ENCODE peak calls at places on chromosomes 7 and 10, in four cellular contexts. L, M, F and I are unnamed samples.

GRCh38 chr10:89923661-89924060 is 222.3 kb downstream of the KIF20B start:
- DNase-seq in L (no peak), M (no peak), F (no peak), I (no peak)

GRCh38 chr7:6447589-6448210 is at the start of gene DAGLB:
- DNase-seq in L (peak), M (peak), F (peak), I (peak)

GRCh38 chr7:124387056-124387455 is 354.2 kb upstream of the TMEM229A start:
- DNase-seq in L (no peak), M (no peak), F (no peak), I (no peak)

GRCh38 chr10:71241114-71241898 is 28.9 kb downstream of the UNC5B start:
- DNase-seq in L (peak), M (no peak), F (peak), I (peak)

GRCh38 chr7:158324397-158325360 is 262.9 kb downstream of the PTPRN2 start:
- DNase-seq in L (no peak), M (no peak), F (no peak), I (no peak)

GRCh38 chr7:44736896-44737295 is 11.8 kb upstream of the ZMIZ2 start:
- DNase-seq in L (no peak), M (no peak), F (no peak), I (no peak)

GRCh38 chr7:151853896-151854807 is 22.8 kb downstream of the PRKAG2 start:
- DNase-seq in L (no peak), M (no peak), F (no peak), I (no peak)

GRCh38 chr7:26690135-26690534 is 174.3 kb downstream of the SKAP2 start:
- DNase-seq in L (no peak), M (no peak), F (peak), I (no peak)

GRCh38 chr10:51718804-51719291 is 19.5 kb upstream of the CSTF2T start:
- DNase-seq in L (peak), M (peak), F (peak), I (peak)

GRCh38 chr7:1708640-1709249 is 38.7 kb downstream of the ELFN1 start:
- DNase-seq in L (no peak), M (no peak), F (no peak), I (no peak)

GRCh38 chr10:77801474-77802238 is 124.9 kb downstream of the DLG5 start:
- DNase-seq in L (peak), M (no peak), F (peak), I (peak)

GRCh38 chr10:71661060-71661622 is 58.4 kb downstream of the C10orf105 start:
- DNase-seq in L (no peak), M (peak), F (no peak), I (no peak)

GRCh38 chr7:129840757-129841156 is 112.0 kb downstream of the UBE2H start:
- DNase-seq in L (no peak), M (no peak), F (peak), I (peak)

GRCh38 chr10:51711519-51711891 is 12.1 kb upstream of the CSTF2T start:
- DNase-seq in L (no peak), M (no peak), F (no peak), I (peak)

DNA sequence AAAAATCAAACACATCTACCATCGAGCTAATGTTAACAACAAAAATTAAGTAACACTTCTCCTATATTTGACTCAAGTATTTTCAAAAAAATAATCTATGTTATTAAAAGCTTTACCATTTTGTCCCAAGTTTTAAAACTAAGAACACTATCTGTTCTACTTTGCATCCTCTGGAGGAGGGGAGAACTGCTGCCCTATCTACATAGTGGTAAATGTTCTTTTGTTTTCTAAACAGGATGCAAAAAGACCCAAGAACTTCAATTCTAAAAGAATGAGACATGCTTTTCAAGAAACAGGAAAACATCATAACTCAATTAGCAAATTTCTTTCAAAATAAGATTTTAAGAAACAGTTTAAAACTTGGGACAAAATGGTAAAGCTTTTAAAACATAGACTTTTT is 14.8 kb downstream of the SLC26A3 start:
- DNase-seq in L (no peak), M (peak), F (no peak), I (no peak)
- H3K4me3 ChIP-seq in L (no peak), M (no peak), F (no peak), I (no peak)

DNA sequence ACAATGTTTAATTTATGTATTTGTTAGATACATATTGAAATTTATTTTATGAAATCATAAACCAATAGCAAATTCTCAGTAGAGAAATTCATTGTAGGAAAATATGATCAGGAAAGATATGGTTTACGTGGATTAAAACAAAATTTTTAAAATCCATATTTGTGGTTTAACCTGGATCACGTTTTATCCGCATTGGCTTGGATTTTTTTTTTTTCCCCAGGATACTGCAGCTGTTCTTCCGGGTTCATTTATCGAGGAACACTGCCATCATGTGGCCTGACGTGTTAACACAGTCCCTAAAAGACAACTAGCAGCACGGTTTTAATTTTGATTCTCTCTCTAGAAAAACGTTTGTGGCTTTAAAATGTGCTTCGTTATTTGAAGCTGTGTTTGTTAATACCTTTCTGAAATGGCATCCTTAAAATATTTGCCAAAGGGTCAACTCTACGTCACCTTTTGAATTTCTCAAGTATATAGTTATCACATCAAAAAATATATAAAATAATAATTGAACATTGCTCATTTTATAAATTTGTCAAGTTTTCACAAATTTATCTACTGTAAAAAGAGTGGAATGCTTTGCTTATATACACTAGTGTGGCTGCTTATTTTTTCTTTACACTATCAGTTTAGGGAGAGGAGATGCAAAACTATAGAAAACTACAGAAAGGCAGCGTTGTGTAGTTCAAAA is 8.7 kb upstream of the ASB4 start:
- DNase-seq in L (peak), M (peak), F (peak), I (peak)
- H3K4me3 ChIP-seq in L (no peak), M (no peak), F (no peak), I (no peak)

GRCh38 chr10:3455385-3456334 is 283.1 kb upstream of the PITRM1 start:
- DNase-seq in L (peak), M (no peak), F (peak), I (no peak)

GRCh38 chr10:3451516-3452185 is 279.1 kb upstream of the PITRM1 start:
- DNase-seq in L (no peak), M (no peak), F (no peak), I (no peak)

GRCh38 chr10:3452683-3453388 is 280.3 kb upstream of the PITRM1 start:
- DNase-seq in L (peak), M (no peak), F (peak), I (peak)

GRCh38 chr10:3452234-3452633 is 279.7 kb upstream of the PITRM1 start:
- DNase-seq in L (peak), M (peak), F (peak), I (peak)
- H3K4me3 ChIP-seq in L (peak), M (no peak), F (peak), I (no peak)

GRCh38 chr10:26445411-26446031 is 7.4 kb downstream of the APBB1IP start:
- DNase-seq in L (no peak), M (no peak), F (no peak), I (no peak)

GRCh38 chr10:26449726-26450125 is 11.6 kb downstream of the APBB1IP start:
- DNase-seq in L (no peak), M (no peak), F (no peak), I (no peak)

GRCh38 chr10:26446258-26446657 is 8.1 kb downstream of the APBB1IP start:
- DNase-seq in L (no peak), M (no peak), F (no peak), I (no peak)

GRCh38 chr10:26448706-26449435 is 10.7 kb downstream of the APBB1IP start:
- DNase-seq in L (no peak), M (peak), F (no peak), I (no peak)

GRCh38 chr10:26448292-26448691 is 10.2 kb downstream of the APBB1IP start:
- DNase-seq in L (no peak), M (no peak), F (no peak), I (no peak)
- H3K4me3 ChIP-seq in L (no peak), M (no peak), F (no peak), I (no peak)

GRCh38 chr10:596725-597345 is 92.6 kb downstream of the DIP2C start:
- DNase-seq in L (no peak), M (no peak), F (no peak), I (no peak)

GRCh38 chr10:593421-593820 is 96.0 kb downstream of the DIP2C start:
- DNase-seq in L (no peak), M (no peak), F (no peak), I (no peak)

GRCh38 chr10:593901-594457 is 95.5 kb downstream of the DIP2C start:
- DNase-seq in L (peak), M (no peak), F (peak), I (peak)

GRCh38 chr10:594584-595270 is 94.7 kb downstream of the DIP2C start:
- DNase-seq in L (no peak), M (no peak), F (no peak), I (no peak)

DNA sequence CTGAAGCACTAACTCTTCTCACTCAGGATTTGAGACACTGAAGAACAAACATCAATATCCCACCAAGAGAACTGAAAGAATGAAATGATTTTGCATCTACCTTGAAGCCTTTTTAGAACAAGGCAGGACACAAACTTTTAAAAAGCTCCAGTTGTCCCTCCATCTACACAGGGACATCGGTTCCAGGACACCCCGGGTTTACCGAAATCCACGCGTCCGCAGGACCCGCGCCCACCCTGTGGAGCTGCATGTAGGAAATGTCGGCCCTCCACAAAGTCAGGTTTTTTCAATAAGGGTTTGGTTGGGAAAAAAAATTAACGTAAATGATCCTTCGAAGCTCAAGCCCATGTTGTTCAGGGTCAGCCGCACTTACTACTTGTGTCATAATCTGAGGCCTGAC is 94.0 kb downstream of the DIP2C start:
- DNase-seq in L (no peak), M (no peak), F (no peak), I (no peak)
- H3K4me3 ChIP-seq in L (no peak), M (no peak), F (no peak), I (no peak)

GRCh38 chr10:32143302-32143847 is 87.2 kb upstream of the KIF5B start:
- DNase-seq in L (no peak), M (no peak), F (no peak), I (no peak)

GRCh38 chr10:32140403-32140802 is 84.2 kb upstream of the KIF5B start:
- DNase-seq in L (no peak), M (peak), F (no peak), I (peak)

GRCh38 chr10:32141018-32141807 is 85.0 kb upstream of the KIF5B start:
- DNase-seq in L (peak), M (no peak), F (no peak), I (peak)

GRCh38 chr10:32142646-32143045 is 86.4 kb upstream of the KIF5B start:
- DNase-seq in L (peak), M (no peak), F (peak), I (peak)

DNA sequence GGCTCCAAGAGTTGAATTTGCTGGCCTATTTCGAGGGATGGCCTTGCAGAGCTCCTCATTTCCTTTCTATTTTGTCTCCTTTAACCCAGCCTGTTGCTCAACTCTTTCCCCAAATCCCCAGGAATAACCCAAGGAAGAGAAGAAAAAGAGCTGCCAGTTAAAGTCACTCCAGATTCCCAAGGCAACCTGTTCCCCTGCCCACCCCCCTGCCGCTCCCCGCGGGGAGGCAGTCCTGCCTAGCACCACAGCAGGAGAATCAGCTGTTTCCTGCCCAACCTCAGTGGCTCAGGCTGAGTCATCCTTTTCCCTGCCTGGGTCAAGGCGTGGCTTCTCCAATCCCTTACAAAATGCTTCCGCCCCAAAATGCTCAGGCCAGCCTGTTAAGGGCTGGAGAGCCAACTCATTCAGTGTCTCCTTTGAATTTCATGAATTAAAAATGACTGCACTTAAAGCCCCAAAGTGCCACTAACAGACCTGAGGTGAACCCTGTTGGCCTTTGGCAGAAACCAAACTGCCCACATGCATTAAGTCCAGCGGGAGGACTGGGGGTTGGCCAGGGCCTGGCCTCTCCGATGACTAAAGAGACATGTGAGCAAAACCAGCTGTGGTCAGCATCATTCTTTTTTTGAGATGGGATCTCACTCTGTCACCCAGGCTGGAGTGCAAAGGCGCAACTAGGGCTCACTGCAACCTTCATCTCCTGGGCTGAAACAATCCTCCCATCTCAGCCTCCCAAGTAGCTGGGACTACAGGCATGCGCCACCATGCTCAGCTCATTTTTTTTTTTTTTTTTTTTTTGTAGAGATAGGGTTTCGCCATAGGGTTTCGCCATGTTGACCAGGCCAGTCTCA is 83.2 kb upstream of the KIF5B start:
- DNase-seq in L (peak), M (peak), F (peak), I (peak)
- H3K4me3 ChIP-seq in L (no peak), M (no peak), F (no peak), I (no peak)

DNA sequence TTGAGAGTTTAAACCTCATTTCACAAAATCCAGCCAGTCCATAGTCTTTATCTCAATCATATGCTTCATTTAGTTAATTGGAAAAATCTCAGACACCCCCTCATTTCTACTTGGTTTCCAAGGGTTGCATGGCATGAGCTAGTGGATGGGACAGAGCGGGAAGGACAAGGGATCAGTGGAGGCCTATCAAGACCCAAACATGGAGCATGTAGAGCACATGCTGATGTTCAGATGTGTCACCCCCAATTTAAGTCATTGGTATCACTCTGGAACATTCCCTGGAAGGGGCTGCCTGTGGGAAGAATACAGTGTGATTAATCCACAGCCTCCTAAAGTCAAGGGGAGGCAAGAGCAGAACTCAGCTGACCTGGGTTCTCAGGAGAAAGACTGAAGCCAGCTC is 2.3 kb downstream of the C10orf71 start:
- DNase-seq in L (no peak), M (no peak), F (no peak), I (no peak)
- H3K4me3 ChIP-seq in L (no peak), M (no peak), F (no peak), I (no peak)

GRCh38 chr10:102122450-102122849 is 2.3 kb upstream of the LDB1 start:
- DNase-seq in L (no peak), M (no peak), F (no peak), I (no peak)

GRCh38 chr10:102120142-102120986 is at the start of gene LDB1:
- DNase-seq in L (peak), M (peak), F (peak), I (peak)

GRCh38 chr10:102123223-102123622 is 3.1 kb upstream of the LDB1 start:
- DNase-seq in L (no peak), M (no peak), F (no peak), I (no peak)

GRCh38 chr10:102120987-102121738 is 995 bp upstream of the LDB1 start:
- DNase-seq in L (peak), M (peak), F (peak), I (peak)

GRCh38 chr10:102121739-102122372 is 1.7 kb upstream of the LDB1 start:
- DNase-seq in L (peak), M (peak), F (peak), I (peak)
- H3K4me3 ChIP-seq in L (peak), M (peak), F (peak), I (peak)

GRCh38 chr7:130909881-130910672 is 176.1 kb upstream of the KLF14 start:
- DNase-seq in L (peak), M (no peak), F (peak), I (peak)
- H3K4me3 ChIP-seq in L (peak), M (peak), F (peak), I (peak)